ENCODE peak calls at places on chromosomes 3 and 15, in ten cellular contexts. H, S, E, V, W, T, D, Q, G and A are unnamed samples.

GRCh38 chr3:70980646-70981031 is 602.9 kb downstream of the FOXP1 start:
- DNase-seq in H (no peak), S (no peak), E (no peak), V (no peak), W (no peak), T (no peak), D (no peak), Q (no peak), G (no peak), A (no peak)

GRCh38 chr3:140736863-140737460 is 59.1 kb downstream of the TRIM42 start:
- DNase-seq in H (peak; percentile 44), S (peak; percentile 33), E (no peak), V (peak; percentile 23), W (peak; percentile 71), T (peak; percentile 43), D (peak; percentile 31), Q (peak; percentile 79), G (no peak), A (peak; percentile 60)

GRCh38 chr3:45817788-45818523 is 21.6 kb upstream of the SLC6A20 start:
- DNase-seq in H (no peak), S (peak; percentile 57), E (peak; percentile 97), V (peak; percentile 89), W (peak; percentile 76), T (peak; percentile 79), D (peak; percentile 90), Q (no peak), G (no peak), A (no peak)

GRCh38 chr15:19973718-19974117 is 567.9 kb downstream of the GOLGA6L6 start:
- DNase-seq in H (no peak), S (no peak), E (no peak), V (no peak), W (no peak), T (no peak), D (no peak), Q (no peak), G (no peak), A (no peak)

GRCh38 chr3:124676236-124676635 is 54.0 kb upstream of the UMPS start:
- DNase-seq in H (no peak), S (no peak), E (peak; percentile 21), V (peak; percentile 42), W (no peak), T (no peak), D (no peak), Q (no peak), G (no peak), A (no peak)

GRCh38 chr3:124833710-124834332 is 53.3 kb downstream of the ITGB5 start:
- DNase-seq in H (no peak), S (no peak), E (no peak), V (no peak), W (no peak), T (no peak), D (no peak), Q (no peak), G (no peak), A (no peak)

GRCh38 chr3:45984331-45985312 is 11.0 kb downstream of the FYCO1 start:
- DNase-seq in H (no peak), S (no peak), E (peak; percentile 73), V (peak; percentile 80), W (peak; percentile 74), T (no peak), D (peak; percentile 57), Q (no peak), G (no peak), A (no peak)

GRCh38 chr3:177776656-177777055 is 579.4 kb upstream of the TBL1XR1 start:
- DNase-seq in H (no peak), S (no peak), E (peak; percentile 58), V (no peak), W (no peak), T (peak; percentile 64), D (no peak), Q (no peak), G (no peak), A (no peak)

GRCh38 chr3:72821170-72821781 is 27.0 kb downstream of the SHQ1 start:
- DNase-seq in H (peak; percentile 31), S (no peak), E (no peak), V (peak; percentile 70), W (no peak), T (no peak), D (peak; percentile 16), Q (no peak), G (no peak), A (peak; percentile 69)
- H3K27ac ChIP-seq in H (no peak overlapping the region), S (no peak overlapping the region), E (no peak overlapping the region), V (peak overlapping the region; percentile 86), W (peak overlapping the region; percentile 93), T (no peak overlapping the region), D (no peak overlapping the region), Q (no peak overlapping the region), G (peak overlapping the region; percentile 37), A (peak overlapping the region; percentile 48)

DNA sequence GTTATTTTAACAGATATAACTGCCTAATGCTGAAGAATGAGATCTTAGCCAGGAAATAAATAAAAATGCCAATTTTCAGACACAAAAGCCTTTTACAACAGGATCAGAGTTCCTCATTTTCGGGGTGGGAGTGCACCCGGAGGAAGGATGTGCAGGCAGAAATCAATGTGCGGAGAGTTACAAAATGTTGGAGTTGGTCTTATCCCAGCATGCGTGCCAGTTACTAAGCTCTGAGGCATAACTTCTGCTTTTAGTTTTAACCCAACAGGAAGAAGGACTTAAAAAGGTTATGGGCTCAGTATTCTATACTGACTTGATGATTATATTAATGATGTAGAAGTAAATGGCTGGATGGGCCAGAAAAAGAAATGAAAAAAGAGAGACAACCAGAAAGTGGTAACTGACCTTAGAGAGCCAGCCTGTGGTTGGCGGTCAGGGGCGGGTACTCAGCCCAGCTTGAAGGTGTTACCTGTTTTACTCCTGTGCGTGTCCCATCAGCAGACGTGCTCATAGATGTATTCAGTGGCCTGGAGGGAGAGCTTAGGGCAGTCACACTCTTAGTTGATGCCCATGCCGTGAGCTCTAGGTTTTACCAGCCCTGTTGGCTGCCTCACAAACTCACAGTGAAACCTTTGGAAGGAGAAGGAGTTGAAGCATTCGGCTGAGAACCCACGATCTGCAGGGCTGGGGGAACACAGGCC is 164.7 kb downstream of the SV2B start:
- DNase-seq in H (no peak), S (no peak), E (no peak), V (no peak), W (no peak), T (no peak), D (no peak), Q (no peak), G (no peak), A (peak; percentile 43)
- H3K27ac ChIP-seq in H (no peak overlapping the region), S (peak overlapping the region; percentile 10), E (no peak overlapping the region), V (peak overlapping the region; percentile 76), W (peak overlapping the region; percentile 92), T (no peak overlapping the region), D (peak overlapping the region; percentile 71), Q (no peak overlapping the region), G (no peak overlapping the region), A (no peak overlapping the region)

GRCh38 chr3:33003308-33003707 is 51.9 kb downstream of the CCR4 start:
- DNase-seq in H (no peak), S (no peak), E (no peak), V (no peak), W (no peak), T (no peak), D (no peak), Q (no peak), G (no peak), A (no peak)

GRCh38 chr3:32998631-32999451 is 47.4 kb downstream of the CCR4 start:
- DNase-seq in H (no peak), S (no peak), E (no peak), V (no peak), W (no peak), T (no peak), D (no peak), Q (no peak), G (no peak), A (no peak)

GRCh38 chr3:33004205-33004604 is 52.8 kb downstream of the CCR4 start:
- DNase-seq in H (no peak), S (no peak), E (no peak), V (no peak), W (no peak), T (no peak), D (no peak), Q (no peak), G (no peak), A (no peak)

GRCh38 chr3:33000698-33001385 is 49.4 kb downstream of the CCR4 start:
- DNase-seq in H (no peak), S (no peak), E (no peak), V (no peak), W (no peak), T (no peak), D (no peak), Q (no peak), G (no peak), A (no peak)

DNA sequence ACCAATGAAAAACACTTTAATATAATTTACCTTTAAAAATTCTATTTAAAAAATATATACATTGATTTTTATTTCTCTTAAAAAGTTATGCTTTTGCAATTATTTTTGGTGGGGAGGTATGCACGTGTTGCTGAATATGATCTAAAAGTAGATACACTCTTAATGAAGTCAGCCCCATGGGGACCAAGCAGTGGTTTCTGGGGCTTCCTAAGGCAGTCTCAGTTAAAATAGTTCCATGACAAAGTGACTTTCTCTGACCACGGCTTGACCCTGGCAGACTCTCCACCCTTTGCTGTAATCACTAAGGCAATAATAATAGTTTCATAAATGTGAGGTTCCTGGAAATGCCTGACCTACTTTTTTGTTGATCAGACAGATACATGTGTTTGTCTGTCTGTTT is 50.4 kb downstream of the CCR4 start:
- DNase-seq in H (no peak), S (no peak), E (no peak), V (no peak), W (no peak), T (no peak), D (no peak), Q (no peak), G (no peak), A (peak; percentile 70)
- H3K27ac ChIP-seq in H (no peak overlapping the region), S (no peak overlapping the region), E (no peak overlapping the region), V (no peak overlapping the region), W (no peak overlapping the region), T (no peak overlapping the region), D (no peak overlapping the region), Q (no peak overlapping the region), G (no peak overlapping the region), A (no peak overlapping the region)

GRCh38 chr15:55322452-55322851 is 3.4 kb downstream of the PIGB start:
- DNase-seq in H (no peak), S (no peak), E (no peak), V (no peak), W (no peak), T (no peak), D (no peak), Q (no peak), G (no peak), A (no peak)

GRCh38 chr15:55320963-55321362 is 1.9 kb downstream of the PIGB start:
- DNase-seq in H (no peak), S (no peak), E (no peak), V (no peak), W (no peak), T (no peak), D (no peak), Q (no peak), G (no peak), A (no peak)

GRCh38 chr15:55318588-55319494 is at the start of the genes PIGB and PIGBOS1:
- DNase-seq in H (peak; percentile 89), S (peak; percentile 87), E (peak; percentile 70), V (peak; percentile 80), W (peak; percentile 90), T (peak; percentile 80), D (peak; percentile 77), Q (peak; percentile 93), G (peak; percentile 96), A (peak; percentile 96)

DNA sequence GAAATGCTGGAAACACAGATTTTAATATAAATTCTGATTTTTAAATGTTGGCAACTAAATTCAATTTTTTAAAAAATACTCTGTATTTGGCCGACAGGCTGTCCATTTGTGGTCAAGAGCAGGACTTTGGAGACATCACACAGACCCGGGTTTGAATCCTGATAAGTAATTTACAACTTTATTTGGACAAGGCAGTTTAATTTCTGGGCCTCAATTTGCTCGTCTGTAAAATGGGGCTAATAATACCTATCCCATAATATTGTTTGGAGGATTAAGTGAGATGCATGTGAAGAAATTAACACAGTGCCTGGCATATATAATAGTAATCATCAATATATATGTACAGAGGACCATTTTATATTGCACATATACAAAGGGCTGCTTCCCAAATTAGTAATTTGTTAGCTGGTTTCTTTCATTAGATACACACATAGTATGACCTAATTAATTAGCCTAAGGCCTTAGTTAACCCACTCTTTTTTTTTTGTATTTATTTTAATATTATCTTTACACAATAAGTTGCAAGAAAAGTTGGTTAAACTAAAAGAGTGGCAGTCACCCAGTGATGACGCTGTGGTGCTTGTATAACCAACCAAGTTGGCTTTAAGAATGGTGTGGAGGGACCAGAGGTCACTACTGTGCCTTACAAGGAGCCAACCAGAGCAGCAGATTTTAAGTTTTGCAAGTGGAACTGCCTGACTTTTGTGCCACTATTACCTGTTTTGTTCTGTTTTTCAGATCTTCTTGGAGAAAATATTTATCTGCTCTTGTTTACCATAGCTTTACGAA is 709 bp downstream of the PIGB start:
- DNase-seq in H (peak; percentile 71), S (peak; percentile 48), E (no peak), V (no peak), W (no peak), T (no peak), D (no peak), Q (no peak), G (no peak), A (peak; percentile 79)
- H3K27ac ChIP-seq in H (peak overlapping the region; percentile 67), S (peak overlapping the region; percentile 91), E (peak overlapping the region; percentile 91), V (no peak overlapping the region), W (no peak overlapping the region), T (peak overlapping the region; percentile 86), D (peak overlapping the region; percentile 73), Q (peak overlapping the region; percentile 19), G (peak overlapping the region; percentile 95), A (peak overlapping the region; percentile 83)